ENCODE peak calls at places on chromosomes 5 and 9, in seven cellular contexts. One of them, this sample, is unnamed.
A peak's percentile ranks its signal among the peaks of the same experiment; 100 is the strongest.

GRCh38 chr5:142156839-142157463 is 48.4 kb downstream of the NDFIP1 start:
- DNase-seq in heart left ventricle: no peak
- DNase-seq in neural progenitor cell: peak; percentile 48
- DNase-seq in Peyer's patch: no peak
- DNase-seq in HCT116: no peak
- DNase-seq in stomach: no peak
- DNase-seq in cardiac muscle cell: peak; percentile 55
- DNase-seq in this sample: no peak

GRCh38 chr9:20771721-20772120 is 87.7 kb downstream of the FOCAD start:
- DNase-seq in heart left ventricle: no peak
- DNase-seq in neural progenitor cell: no peak
- DNase-seq in stomach: no peak
- DNase-seq in HCT116: no peak
- DNase-seq in cardiac muscle cell: no peak
- DNase-seq in Peyer's patch: no peak
- DNase-seq in this sample: no peak

GRCh38 chr5:173472164-173472563 is 143.9 kb upstream of the STC2 start:
- DNase-seq in HCT116: peak; percentile 76
- DNase-seq in neural progenitor cell: no peak
- DNase-seq in heart left ventricle: peak; percentile 75
- DNase-seq in stomach: peak; percentile 73
- DNase-seq in Peyer's patch: no peak
- DNase-seq in cardiac muscle cell: peak; percentile 98
- DNase-seq in this sample: no peak

GRCh38 chr5:145245354-145245753 is 589.8 kb downstream of the PRELID2 start:
- DNase-seq in Peyer's patch: no peak
- DNase-seq in cardiac muscle cell: peak; percentile 61
- DNase-seq in neural progenitor cell: peak; percentile 53
- DNase-seq in HCT116: no peak
- DNase-seq in heart left ventricle: no peak
- DNase-seq in stomach: no peak
- DNase-seq in this sample: no peak

GRCh38 chr9:120925535-120926396 is 830 bp downstream of the TRAF1 start:
- DNase-seq in stomach: no peak
- DNase-seq in heart left ventricle: no peak
- DNase-seq in neural progenitor cell: no peak
- DNase-seq in Peyer's patch: peak; percentile 39
- DNase-seq in HCT116: no peak
- DNase-seq in cardiac muscle cell: peak; percentile 87
- DNase-seq in this sample: no peak

GRCh38 chr5:175548899-175549311 is 70.5 kb downstream of the SFXN1 start:
- DNase-seq in neural progenitor cell: peak; percentile 31
- DNase-seq in HCT116: no peak
- DNase-seq in Peyer's patch: no peak
- DNase-seq in heart left ventricle: no peak
- DNase-seq in cardiac muscle cell: no peak
- DNase-seq in stomach: no peak
- DNase-seq in this sample: no peak

GRCh38 chr5:112822456-112822855 is 38.6 kb upstream of the SRP19 start:
- DNase-seq in neural progenitor cell: no peak
- DNase-seq in stomach: no peak
- DNase-seq in Peyer's patch: no peak
- DNase-seq in heart left ventricle: no peak
- DNase-seq in cardiac muscle cell: no peak
- DNase-seq in HCT116: no peak
- DNase-seq in this sample: no peak

GRCh38 chr5:179668404-179668803 is 12.4 kb downstream of the CBY3 start:
- DNase-seq in neural progenitor cell: peak; percentile 87
- DNase-seq in cardiac muscle cell: peak; percentile 66
- DNase-seq in stomach: peak; percentile 38
- DNase-seq in Peyer's patch: no peak
- DNase-seq in HCT116: peak; percentile 48
- DNase-seq in heart left ventricle: no peak
- DNase-seq in this sample: no peak

GRCh38 chr5:58259685-58260152 is 200.2 kb downstream of the PLK2 start:
- DNase-seq in HCT116: peak; percentile 10
- DNase-seq in neural progenitor cell: no peak
- DNase-seq in stomach: no peak
- DNase-seq in Peyer's patch: no peak
- DNase-seq in cardiac muscle cell: peak; percentile 64
- DNase-seq in heart left ventricle: no peak
- DNase-seq in this sample: no peak

GRCh38 chr9:76150016-76150415 is 244.2 kb downstream of the RFK start:
- DNase-seq in stomach: no peak
- DNase-seq in HCT116: no peak
- DNase-seq in neural progenitor cell: no peak
- DNase-seq in cardiac muscle cell: no peak
- DNase-seq in heart left ventricle: peak; percentile 31
- DNase-seq in Peyer's patch: no peak
- DNase-seq in this sample: no peak

GRCh38 chr5:74148321-74148720 is 492.2 kb downstream of the ENC1 start:
- DNase-seq in heart left ventricle: no peak
- DNase-seq in stomach: no peak
- DNase-seq in Peyer's patch: no peak
- DNase-seq in neural progenitor cell: no peak
- DNase-seq in cardiac muscle cell: no peak
- DNase-seq in HCT116: no peak
- DNase-seq in this sample: no peak

GRCh38 chr5:141476132-141476909 is 555 bp downstream of the PCDHGC3 start:
- DNase-seq in heart left ventricle: peak; percentile 66
- DNase-seq in cardiac muscle cell: peak; percentile 82
- DNase-seq in neural progenitor cell: peak; percentile 75
- DNase-seq in HCT116: no peak
- DNase-seq in stomach: peak; percentile 55
- DNase-seq in Peyer's patch: peak; percentile 18
- DNase-seq in this sample: peak; percentile 61

GRCh38 chr5:52738095-52738506 is 49.6 kb upstream of the ITGA1 start:
- DNase-seq in HCT116: no peak
- DNase-seq in cardiac muscle cell: peak; percentile 57
- DNase-seq in heart left ventricle: no peak
- DNase-seq in Peyer's patch: no peak
- DNase-seq in neural progenitor cell: no peak
- DNase-seq in stomach: no peak
- DNase-seq in this sample: no peak

GRCh38 chr9:132725306-132725705 is 55.0 kb downstream of the GTF3C4 start:
- DNase-seq in neural progenitor cell: no peak
- DNase-seq in stomach: no peak
- DNase-seq in Peyer's patch: no peak
- DNase-seq in cardiac muscle cell: no peak
- DNase-seq in HCT116: no peak
- DNase-seq in heart left ventricle: no peak
- DNase-seq in this sample: no peak

GRCh38 chr9:21465859-21466518 is 16.1 kb downstream of the IFNE start:
- DNase-seq in stomach: no peak
- DNase-seq in Peyer's patch: no peak
- DNase-seq in HCT116: peak; percentile 61
- DNase-seq in neural progenitor cell: peak; percentile 63
- DNase-seq in heart left ventricle: no peak
- DNase-seq in cardiac muscle cell: peak; percentile 81
- DNase-seq in this sample: no peak

GRCh38 chr5:132774896-132775295 is 2.1 kb downstream of the SEPTIN8 start:
- DNase-seq in heart left ventricle: peak; percentile 56
- DNase-seq in HCT116: no peak
- DNase-seq in Peyer's patch: no peak
- DNase-seq in neural progenitor cell: no peak
- DNase-seq in stomach: no peak
- DNase-seq in cardiac muscle cell: no peak
- DNase-seq in this sample: no peak

GRCh38 chr5:143752165-143752564 is 59.8 kb upstream of the HMHB1 start:
- DNase-seq in cardiac muscle cell: no peak
- DNase-seq in Peyer's patch: no peak
- DNase-seq in HCT116: no peak
- DNase-seq in neural progenitor cell: no peak
- DNase-seq in stomach: peak; percentile 71
- DNase-seq in heart left ventricle: peak; percentile 34
- DNase-seq in this sample: peak; percentile 52

GRCh38 chr9:114233806-114234205 is 78.5 kb downstream of the COL27A1 start:
- DNase-seq in HCT116: no peak
- DNase-seq in heart left ventricle: peak; percentile 57
- DNase-seq in neural progenitor cell: no peak
- DNase-seq in cardiac muscle cell: no peak
- DNase-seq in stomach: no peak
- DNase-seq in Peyer's patch: no peak
- DNase-seq in this sample: no peak

GRCh38 chr5:159548517-159548916 is 218.2 kb upstream of the IL12B start:
- DNase-seq in neural progenitor cell: no peak
- DNase-seq in heart left ventricle: no peak
- DNase-seq in Peyer's patch: no peak
- DNase-seq in stomach: no peak
- DNase-seq in cardiac muscle cell: no peak
- DNase-seq in HCT116: no peak
- DNase-seq in this sample: no peak

GRCh38 chr5:172973127-172973916 is 10.2 kb upstream of the ATP6V0E1 start:
- DNase-seq in cardiac muscle cell: peak; percentile 88
- DNase-seq in stomach: no peak
- DNase-seq in HCT116: no peak
- DNase-seq in heart left ventricle: no peak
- DNase-seq in Peyer's patch: no peak
- DNase-seq in neural progenitor cell: no peak
- DNase-seq in this sample: no peak

GRCh38 chr5:20536339-20536738 is 548.3 kb upstream of the CDH18 start:
- DNase-seq in cardiac muscle cell: no peak
- DNase-seq in HCT116: no peak
- DNase-seq in neural progenitor cell: no peak
- DNase-seq in stomach: no peak
- DNase-seq in Peyer's patch: no peak
- DNase-seq in heart left ventricle: no peak
- DNase-seq in this sample: no peak

GRCh38 chr5:172002310-172002709 is 4.1 kb downstream of the FBXW11 start:
- DNase-seq in neural progenitor cell: peak; percentile 57
- DNase-seq in cardiac muscle cell: peak; percentile 17
- DNase-seq in HCT116: peak; percentile 28
- DNase-seq in Peyer's patch: no peak
- DNase-seq in stomach: no peak
- DNase-seq in heart left ventricle: no peak
- DNase-seq in this sample: no peak

GRCh38 chr5:167934561-167934971 is 356.9 kb upstream of the WWC1 start:
- DNase-seq in stomach: no peak
- DNase-seq in Peyer's patch: no peak
- DNase-seq in heart left ventricle: peak; percentile 90
- DNase-seq in HCT116: no peak
- DNase-seq in cardiac muscle cell: peak; percentile 79
- DNase-seq in neural progenitor cell: no peak
- DNase-seq in this sample: no peak

GRCh38 chr5:134493461-134494055 is 31.9 kb upstream of the JADE2 start:
- DNase-seq in neural progenitor cell: no peak
- DNase-seq in cardiac muscle cell: no peak
- DNase-seq in Peyer's patch: no peak
- DNase-seq in stomach: peak; percentile 15
- DNase-seq in heart left ventricle: no peak
- DNase-seq in HCT116: no peak
- DNase-seq in this sample: no peak

GRCh38 chr9:135305546-135306180 is 173.9 kb upstream of the PPP1R26 start:
- DNase-seq in HCT116: no peak
- DNase-seq in Peyer's patch: no peak
- DNase-seq in heart left ventricle: no peak
- DNase-seq in neural progenitor cell: no peak
- DNase-seq in stomach: no peak
- DNase-seq in cardiac muscle cell: no peak
- DNase-seq in this sample: no peak

DNA sequence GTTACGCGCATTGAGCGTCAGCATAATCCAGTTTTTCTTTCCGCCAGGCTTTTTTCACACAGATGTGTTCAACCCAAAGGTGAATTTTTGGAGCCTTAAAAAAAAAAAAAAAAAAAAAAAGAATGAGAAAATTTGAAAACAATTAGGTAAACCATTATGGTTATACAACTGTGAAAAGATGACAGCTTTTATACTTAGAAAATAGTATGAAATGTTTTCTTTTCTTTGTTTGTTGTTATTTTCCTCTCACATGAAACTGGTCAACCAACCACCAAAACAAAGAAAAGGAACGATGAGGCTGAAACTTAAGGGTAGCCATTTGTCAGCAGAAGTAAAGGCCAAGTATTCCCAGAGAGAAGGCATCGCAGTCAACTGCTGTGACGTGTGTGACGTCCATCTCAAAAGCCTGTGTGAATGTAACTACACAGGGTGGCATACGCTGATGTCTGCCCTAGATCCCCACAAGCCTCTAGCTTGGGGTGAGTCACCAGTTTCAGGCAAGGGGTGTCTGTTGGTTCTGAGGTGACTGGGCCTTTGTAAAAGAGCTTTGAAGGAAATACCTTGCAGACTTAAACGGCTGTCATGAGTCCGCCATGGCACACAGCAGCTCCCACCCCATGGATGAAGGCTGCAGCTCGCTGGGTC is 182.9 kb downstream of the AOPEP start:
- DNase-seq in stomach: no peak
- DNase-seq in heart left ventricle: no peak
- DNase-seq in neural progenitor cell: no peak
- DNase-seq in Peyer's patch: no peak
- DNase-seq in HCT116: no peak
- DNase-seq in cardiac muscle cell: no peak
- DNase-seq in this sample: no peak
- H3K27ac ChIP-seq in stomach: peak overlapping the region; percentile 80
- H3K27ac ChIP-seq in heart left ventricle: no peak overlapping the region
- H3K27ac ChIP-seq in neural progenitor cell: no peak overlapping the region
- H3K27ac ChIP-seq in Peyer's patch: no peak overlapping the region
- H3K27ac ChIP-seq in HCT116: no peak overlapping the region
- H3K27ac ChIP-seq in cardiac muscle cell: no peak overlapping the region
- H3K27ac ChIP-seq in this sample: peak overlapping the region; percentile 79

DNA sequence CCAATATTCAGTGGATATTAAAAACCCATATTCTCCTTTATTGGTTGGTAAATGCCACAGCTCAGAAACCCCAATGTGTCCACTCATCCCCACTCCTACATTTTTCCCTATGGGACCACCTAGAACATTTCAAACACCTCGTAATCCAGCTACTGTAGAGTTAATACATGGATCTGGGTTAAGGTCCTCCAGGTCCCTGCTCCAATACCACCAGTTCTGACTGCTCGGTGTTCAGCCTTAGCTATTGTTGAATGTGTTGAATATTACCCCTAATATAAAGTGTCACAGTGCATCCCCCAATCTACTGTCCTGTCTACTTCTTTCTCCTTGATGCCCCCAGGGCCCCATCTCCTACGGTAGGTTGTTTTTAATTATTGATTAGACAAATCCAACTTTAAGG is 231.5 kb downstream of the PCSK1 start:
- DNase-seq in heart left ventricle: no peak
- DNase-seq in cardiac muscle cell: no peak
- DNase-seq in neural progenitor cell: no peak
- DNase-seq in HCT116: no peak
- DNase-seq in stomach: no peak
- DNase-seq in Peyer's patch: no peak
- DNase-seq in this sample: no peak
- H3K4me1 ChIP-seq in heart left ventricle: no peaks in the 10 kb centered on the region
- H3K4me1 ChIP-seq in cardiac muscle cell: no peaks in the 10 kb centered on the region
- H3K4me1 ChIP-seq in neural progenitor cell: no peaks in the 10 kb centered on the region
- H3K4me1 ChIP-seq in HCT116: no peaks in the 10 kb centered on the region
- H3K4me1 ChIP-seq in stomach: no peaks in the 10 kb centered on the region
- H3K4me1 ChIP-seq in Peyer's patch: no peaks in the 10 kb centered on the region
- H3K4me1 ChIP-seq in this sample: peaks cover 8% of the 10 kb centered on the region

GRCh38 chr9:94568972-94569712 is 14.3 kb downstream of the PCAT7 start:
- DNase-seq in HCT116: no peak
- DNase-seq in cardiac muscle cell: no peak
- DNase-seq in neural progenitor cell: no peak
- DNase-seq in heart left ventricle: no peak
- DNase-seq in stomach: no peak
- DNase-seq in Peyer's patch: no peak
- DNase-seq in this sample: no peak
- H3K27ac ChIP-seq in HCT116: no peak overlapping the region
- H3K27ac ChIP-seq in cardiac muscle cell: no peak overlapping the region
- H3K27ac ChIP-seq in neural progenitor cell: no peak overlapping the region
- H3K27ac ChIP-seq in heart left ventricle: no peak overlapping the region
- H3K27ac ChIP-seq in stomach: no peak overlapping the region
- H3K27ac ChIP-seq in Peyer's patch: no peak overlapping the region
- H3K27ac ChIP-seq in this sample: no peak overlapping the region

GRCh38 chr5:107469064-107469463 is 201.7 kb downstream of the EFNA5 start:
- DNase-seq in stomach: no peak
- DNase-seq in Peyer's patch: no peak
- DNase-seq in heart left ventricle: no peak
- DNase-seq in neural progenitor cell: no peak
- DNase-seq in HCT116: no peak
- DNase-seq in cardiac muscle cell: peak; percentile 27
- DNase-seq in this sample: no peak
- H3K4me1 ChIP-seq in stomach: peaks cover 3% of the 10 kb centered on the region
- H3K4me1 ChIP-seq in Peyer's patch: no peaks in the 10 kb centered on the region
- H3K4me1 ChIP-seq in heart left ventricle: no peaks in the 10 kb centered on the region
- H3K4me1 ChIP-seq in neural progenitor cell: peaks cover 95% of the 10 kb centered on the region
- H3K4me1 ChIP-seq in HCT116: peaks cover 33% of the 10 kb centered on the region
- H3K4me1 ChIP-seq in cardiac muscle cell: peaks cover 50% of the 10 kb centered on the region
- H3K4me1 ChIP-seq in this sample: peaks cover 14% of the 10 kb centered on the region

This sample was measured in lower lobe of right lung.